ENCODE peak calls at places on chromosomes 6 and 20, in ten cellular contexts. One of them, this sample, is unnamed.

GRCh38 chr6:56361812-56362211 is 114.4 kb upstream of the COL21A1 start:
- ATAC-seq in right cardiac atrium: no peak
- ATAC-seq in thoracic aorta: no peak
- ATAC-seq in gastroesophageal sphincter: peak
- ATAC-seq in left lung: peak
- ATAC-seq in T-cell: no peak
- ATAC-seq in activated naive CD4-positive, alpha-beta T cell treated with anti-CD3 and anti-CD28 coated beads, Interleukin-2, amount 50 U/mL, for 72 hours: no peak
- ATAC-seq in lower lobe of right lung: no peak
- ATAC-seq in activated CD8-positive, alpha-beta T cell treated with anti-CD3 and anti-CD28 coated beads for 36 hours: no peak
- ATAC-seq in activated naive CD8-positive, alpha-beta T cell treated with anti-CD3 and anti-CD28 coated beads, Interleukin-2, amount 10 ng/mL, durations not matched to agents 7 days and 5 days: no peak
- ATAC-seq in this sample: no peak

GRCh38 chr6:143060354-143060805 is 309 bp upstream of the AIG1 start:
- ATAC-seq in right cardiac atrium: peak
- ATAC-seq in thoracic aorta: peak
- ATAC-seq in gastroesophageal sphincter: peak
- ATAC-seq in left lung: peak
- ATAC-seq in T-cell: peak
- ATAC-seq in activated naive CD4-positive, alpha-beta T cell treated with anti-CD3 and anti-CD28 coated beads, Interleukin-2, amount 50 U/mL, for 72 hours: peak
- ATAC-seq in lower lobe of right lung: peak
- ATAC-seq in activated CD8-positive, alpha-beta T cell treated with anti-CD3 and anti-CD28 coated beads for 36 hours: peak
- ATAC-seq in activated naive CD8-positive, alpha-beta T cell treated with anti-CD3 and anti-CD28 coated beads, Interleukin-2, amount 10 ng/mL, durations not matched to agents 7 days and 5 days: peak
- ATAC-seq in this sample: peak

GRCh38 chr20:9889270-9889981 is 50.5 kb upstream of the PAK5 start:
- ATAC-seq in right cardiac atrium: no peak
- ATAC-seq in thoracic aorta: no peak
- ATAC-seq in gastroesophageal sphincter: no peak
- ATAC-seq in left lung: no peak
- ATAC-seq in T-cell: no peak
- ATAC-seq in activated naive CD4-positive, alpha-beta T cell treated with anti-CD3 and anti-CD28 coated beads, Interleukin-2, amount 50 U/mL, for 72 hours: no peak
- ATAC-seq in lower lobe of right lung: no peak
- ATAC-seq in activated CD8-positive, alpha-beta T cell treated with anti-CD3 and anti-CD28 coated beads for 36 hours: no peak
- ATAC-seq in activated naive CD8-positive, alpha-beta T cell treated with anti-CD3 and anti-CD28 coated beads, Interleukin-2, amount 10 ng/mL, durations not matched to agents 7 days and 5 days: no peak
- ATAC-seq in this sample: no peak

GRCh38 chr6:30480536-30481156 is 8.7 kb upstream of the HLA-E start:
- ATAC-seq in right cardiac atrium: no peak
- ATAC-seq in thoracic aorta: no peak
- ATAC-seq in gastroesophageal sphincter: no peak
- ATAC-seq in left lung: no peak
- ATAC-seq in T-cell: peak
- ATAC-seq in activated naive CD4-positive, alpha-beta T cell treated with anti-CD3 and anti-CD28 coated beads, Interleukin-2, amount 50 U/mL, for 72 hours: peak
- ATAC-seq in lower lobe of right lung: peak
- ATAC-seq in activated CD8-positive, alpha-beta T cell treated with anti-CD3 and anti-CD28 coated beads for 36 hours: peak
- ATAC-seq in activated naive CD8-positive, alpha-beta T cell treated with anti-CD3 and anti-CD28 coated beads, Interleukin-2, amount 10 ng/mL, durations not matched to agents 7 days and 5 days: peak
- ATAC-seq in this sample: peak

GRCh38 chr6:111737065-111737521 is 131.4 kb upstream of the TRAF3IP2 start:
- ATAC-seq in right cardiac atrium: no peak
- ATAC-seq in thoracic aorta: no peak
- ATAC-seq in gastroesophageal sphincter: no peak
- ATAC-seq in left lung: no peak
- ATAC-seq in T-cell: peak
- ATAC-seq in activated naive CD4-positive, alpha-beta T cell treated with anti-CD3 and anti-CD28 coated beads, Interleukin-2, amount 50 U/mL, for 72 hours: peak
- ATAC-seq in lower lobe of right lung: no peak
- ATAC-seq in activated CD8-positive, alpha-beta T cell treated with anti-CD3 and anti-CD28 coated beads for 36 hours: peak
- ATAC-seq in activated naive CD8-positive, alpha-beta T cell treated with anti-CD3 and anti-CD28 coated beads, Interleukin-2, amount 10 ng/mL, durations not matched to agents 7 days and 5 days: peak
- ATAC-seq in this sample: peak

GRCh38 chr6:14881399-14881798 is 364.5 kb upstream of the JARID2 start:
- ATAC-seq in right cardiac atrium: peak
- ATAC-seq in thoracic aorta: no peak
- ATAC-seq in gastroesophageal sphincter: no peak
- ATAC-seq in left lung: peak
- ATAC-seq in T-cell: no peak
- ATAC-seq in activated naive CD4-positive, alpha-beta T cell treated with anti-CD3 and anti-CD28 coated beads, Interleukin-2, amount 50 U/mL, for 72 hours: no peak
- ATAC-seq in lower lobe of right lung: peak
- ATAC-seq in activated CD8-positive, alpha-beta T cell treated with anti-CD3 and anti-CD28 coated beads for 36 hours: no peak
- ATAC-seq in activated naive CD8-positive, alpha-beta T cell treated with anti-CD3 and anti-CD28 coated beads, Interleukin-2, amount 10 ng/mL, durations not matched to agents 7 days and 5 days: no peak
- ATAC-seq in this sample: no peak

GRCh38 chr6:139905404-139906052 is 531.1 kb upstream of the CITED2 start:
- ATAC-seq in right cardiac atrium: peak
- ATAC-seq in thoracic aorta: no peak
- ATAC-seq in gastroesophageal sphincter: no peak
- ATAC-seq in left lung: no peak
- ATAC-seq in T-cell: no peak
- ATAC-seq in activated naive CD4-positive, alpha-beta T cell treated with anti-CD3 and anti-CD28 coated beads, Interleukin-2, amount 50 U/mL, for 72 hours: no peak
- ATAC-seq in lower lobe of right lung: no peak
- ATAC-seq in activated CD8-positive, alpha-beta T cell treated with anti-CD3 and anti-CD28 coated beads for 36 hours: no peak
- ATAC-seq in activated naive CD8-positive, alpha-beta T cell treated with anti-CD3 and anti-CD28 coated beads, Interleukin-2, amount 10 ng/mL, durations not matched to agents 7 days and 5 days: no peak
- ATAC-seq in this sample: no peak

GRCh38 chr6:106692112-106692822 is 62.9 kb downstream of the QRSL1 start:
- ATAC-seq in right cardiac atrium: no peak
- ATAC-seq in thoracic aorta: peak
- ATAC-seq in gastroesophageal sphincter: peak
- ATAC-seq in left lung: peak
- ATAC-seq in T-cell: no peak
- ATAC-seq in activated naive CD4-positive, alpha-beta T cell treated with anti-CD3 and anti-CD28 coated beads, Interleukin-2, amount 50 U/mL, for 72 hours: no peak
- ATAC-seq in lower lobe of right lung: no peak
- ATAC-seq in activated CD8-positive, alpha-beta T cell treated with anti-CD3 and anti-CD28 coated beads for 36 hours: no peak
- ATAC-seq in activated naive CD8-positive, alpha-beta T cell treated with anti-CD3 and anti-CD28 coated beads, Interleukin-2, amount 10 ng/mL, durations not matched to agents 7 days and 5 days: no peak
- ATAC-seq in this sample: no peak

GRCh38 chr20:4102381-4102780 is 87.0 kb upstream of the RNF24 start:
- ATAC-seq in right cardiac atrium: no peak
- ATAC-seq in thoracic aorta: no peak
- ATAC-seq in gastroesophageal sphincter: no peak
- ATAC-seq in left lung: no peak
- ATAC-seq in T-cell: no peak
- ATAC-seq in activated naive CD4-positive, alpha-beta T cell treated with anti-CD3 and anti-CD28 coated beads, Interleukin-2, amount 50 U/mL, for 72 hours: no peak
- ATAC-seq in lower lobe of right lung: no peak
- ATAC-seq in activated CD8-positive, alpha-beta T cell treated with anti-CD3 and anti-CD28 coated beads for 36 hours: peak
- ATAC-seq in activated naive CD8-positive, alpha-beta T cell treated with anti-CD3 and anti-CD28 coated beads, Interleukin-2, amount 10 ng/mL, durations not matched to agents 7 days and 5 days: no peak
- ATAC-seq in this sample: peak

GRCh38 chr6:122753688-122754056 is 25.8 kb upstream of the FABP7 start:
- ATAC-seq in right cardiac atrium: peak
- ATAC-seq in thoracic aorta: no peak
- ATAC-seq in gastroesophageal sphincter: no peak
- ATAC-seq in left lung: peak
- ATAC-seq in T-cell: no peak
- ATAC-seq in activated naive CD4-positive, alpha-beta T cell treated with anti-CD3 and anti-CD28 coated beads, Interleukin-2, amount 50 U/mL, for 72 hours: no peak
- ATAC-seq in lower lobe of right lung: peak
- ATAC-seq in activated CD8-positive, alpha-beta T cell treated with anti-CD3 and anti-CD28 coated beads for 36 hours: no peak
- ATAC-seq in activated naive CD8-positive, alpha-beta T cell treated with anti-CD3 and anti-CD28 coated beads, Interleukin-2, amount 10 ng/mL, durations not matched to agents 7 days and 5 days: no peak
- ATAC-seq in this sample: no peak

GRCh38 chr6:154572592-154572991 is 62.1 kb upstream of the CNKSR3 start:
- ATAC-seq in right cardiac atrium: no peak
- ATAC-seq in thoracic aorta: no peak
- ATAC-seq in gastroesophageal sphincter: peak
- ATAC-seq in left lung: no peak
- ATAC-seq in T-cell: no peak
- ATAC-seq in activated naive CD4-positive, alpha-beta T cell treated with anti-CD3 and anti-CD28 coated beads, Interleukin-2, amount 50 U/mL, for 72 hours: no peak
- ATAC-seq in lower lobe of right lung: peak
- ATAC-seq in activated CD8-positive, alpha-beta T cell treated with anti-CD3 and anti-CD28 coated beads for 36 hours: no peak
- ATAC-seq in activated naive CD8-positive, alpha-beta T cell treated with anti-CD3 and anti-CD28 coated beads, Interleukin-2, amount 10 ng/mL, durations not matched to agents 7 days and 5 days: no peak
- ATAC-seq in this sample: no peak

GRCh38 chr6:12709116-12709515 is 7.5 kb upstream of the PHACTR1 start:
- ATAC-seq in right cardiac atrium: no peak
- ATAC-seq in thoracic aorta: no peak
- ATAC-seq in gastroesophageal sphincter: no peak
- ATAC-seq in left lung: no peak
- ATAC-seq in T-cell: no peak
- ATAC-seq in activated naive CD4-positive, alpha-beta T cell treated with anti-CD3 and anti-CD28 coated beads, Interleukin-2, amount 50 U/mL, for 72 hours: no peak
- ATAC-seq in lower lobe of right lung: no peak
- ATAC-seq in activated CD8-positive, alpha-beta T cell treated with anti-CD3 and anti-CD28 coated beads for 36 hours: no peak
- ATAC-seq in activated naive CD8-positive, alpha-beta T cell treated with anti-CD3 and anti-CD28 coated beads, Interleukin-2, amount 10 ng/mL, durations not matched to agents 7 days and 5 days: no peak
- ATAC-seq in this sample: no peak